ENCODE peak calls at places on chromosome 1, in nine cellular contexts. One of them, this sample, is unnamed.

GRCh38 chr1:205028954-205029353 is 14.1 kb upstream of the CNTN2 start:
- DNase-seq in left ventricle myocardium inferior: no peak
- DNase-seq in cardiac muscle cell: no peak
- DNase-seq in naive thymus-derived CD4-positive, alpha-beta T cell: no peak
- DNase-seq in small intestine: no peak
- DNase-seq in upper lobe of right lung: no peak
- DNase-seq in iPS DF 6.9: no peak
- DNase-seq in A549: no peak
- DNase-seq in breast epithelium: no peak
- DNase-seq in this sample: no peak

GRCh38 chr1:175072131-175072941 is 4.7 kb downstream of the TNN start:
- DNase-seq in upper lobe of right lung: no peak
- DNase-seq in small intestine: no peak
- DNase-seq in breast epithelium: no peak
- DNase-seq in left ventricle myocardium inferior: peak; percentile 40
- DNase-seq in cardiac muscle cell: peak; percentile 9
- DNase-seq in A549: no peak
- DNase-seq in iPS DF 6.9: no peak
- DNase-seq in naive thymus-derived CD4-positive, alpha-beta T cell: no peak
- DNase-seq in this sample: no peak

GRCh38 chr1:242842094-242842493 is 317.6 kb upstream of the PLD5 start:
- DNase-seq in small intestine: no peak
- DNase-seq in breast epithelium: no peak
- DNase-seq in iPS DF 6.9: no peak
- DNase-seq in cardiac muscle cell: peak; percentile 30
- DNase-seq in upper lobe of right lung: no peak
- DNase-seq in A549: no peak
- DNase-seq in left ventricle myocardium inferior: no peak
- DNase-seq in naive thymus-derived CD4-positive, alpha-beta T cell: no peak
- DNase-seq in this sample: no peak

GRCh38 chr1:31984419-31985347 is 29.0 kb upstream of the KHDRBS1 start:
- DNase-seq in upper lobe of right lung: no peak
- DNase-seq in small intestine: no peak
- DNase-seq in A549: no peak
- DNase-seq in cardiac muscle cell: peak; percentile 29
- DNase-seq in naive thymus-derived CD4-positive, alpha-beta T cell: no peak
- DNase-seq in iPS DF 6.9: no peak
- DNase-seq in breast epithelium: no peak
- DNase-seq in left ventricle myocardium inferior: no peak
- DNase-seq in this sample: no peak

GRCh38 chr1:220528049-220528678 is at the start of gene MARK1:
- DNase-seq in A549: peak; percentile 31
- DNase-seq in naive thymus-derived CD4-positive, alpha-beta T cell: no peak
- DNase-seq in left ventricle myocardium inferior: peak; percentile 84
- DNase-seq in breast epithelium: no peak
- DNase-seq in small intestine: peak; percentile 31
- DNase-seq in iPS DF 6.9: no peak
- DNase-seq in cardiac muscle cell: peak; percentile 89
- DNase-seq in upper lobe of right lung: peak; percentile 68
- DNase-seq in this sample: peak; percentile 73

GRCh38 chr1:111813440-111814304 is 58.0 kb downstream of the DDX20 start:
- DNase-seq in upper lobe of right lung: no peak
- DNase-seq in breast epithelium: no peak
- DNase-seq in small intestine: no peak
- DNase-seq in naive thymus-derived CD4-positive, alpha-beta T cell: no peak
- DNase-seq in cardiac muscle cell: no peak
- DNase-seq in left ventricle myocardium inferior: no peak
- DNase-seq in iPS DF 6.9: no peak
- DNase-seq in A549: no peak
- DNase-seq in this sample: no peak

GRCh38 chr1:72003092-72003491 is 279.2 kb downstream of the NEGR1 start:
- DNase-seq in iPS DF 6.9: no peak
- DNase-seq in small intestine: no peak
- DNase-seq in naive thymus-derived CD4-positive, alpha-beta T cell: no peak
- DNase-seq in breast epithelium: no peak
- DNase-seq in A549: no peak
- DNase-seq in upper lobe of right lung: no peak
- DNase-seq in cardiac muscle cell: no peak
- DNase-seq in left ventricle myocardium inferior: no peak
- DNase-seq in this sample: no peak

GRCh38 chr1:43123031-43123430 is 49.1 kb downstream of the EBNA1BP2 start:
- DNase-seq in A549: no peak
- DNase-seq in small intestine: no peak
- DNase-seq in naive thymus-derived CD4-positive, alpha-beta T cell: no peak
- DNase-seq in upper lobe of right lung: no peak
- DNase-seq in left ventricle myocardium inferior: no peak
- DNase-seq in cardiac muscle cell: no peak
- DNase-seq in breast epithelium: no peak
- DNase-seq in iPS DF 6.9: no peak
- DNase-seq in this sample: no peak

GRCh38 chr1:26429741-26430140 is 2.4 kb upstream of the DHDDS start:
- DNase-seq in upper lobe of right lung: no peak
- DNase-seq in iPS DF 6.9: no peak
- DNase-seq in cardiac muscle cell: no peak
- DNase-seq in small intestine: no peak
- DNase-seq in left ventricle myocardium inferior: no peak
- DNase-seq in A549: no peak
- DNase-seq in naive thymus-derived CD4-positive, alpha-beta T cell: no peak
- DNase-seq in breast epithelium: no peak
- DNase-seq in this sample: no peak

GRCh38 chr1:39507230-39507928 is 15.9 kb downstream of the BMP8A start:
- DNase-seq in small intestine: no peak
- DNase-seq in iPS DF 6.9: no peak
- DNase-seq in A549: no peak
- DNase-seq in breast epithelium: no peak
- DNase-seq in upper lobe of right lung: no peak
- DNase-seq in left ventricle myocardium inferior: no peak
- DNase-seq in cardiac muscle cell: peak; percentile 28
- DNase-seq in naive thymus-derived CD4-positive, alpha-beta T cell: no peak
- DNase-seq in this sample: no peak

GRCh38 chr1:20233394-20233793 is 47.1 kb upstream of the PLA2G2C start:
- DNase-seq in left ventricle myocardium inferior: no peak
- DNase-seq in small intestine: peak; percentile 41
- DNase-seq in A549: no peak
- DNase-seq in cardiac muscle cell: no peak
- DNase-seq in upper lobe of right lung: no peak
- DNase-seq in naive thymus-derived CD4-positive, alpha-beta T cell: no peak
- DNase-seq in breast epithelium: no peak
- DNase-seq in iPS DF 6.9: no peak
- DNase-seq in this sample: no peak

GRCh38 chr1:59669752-59670312 is 144.9 kb upstream of the HOOK1 start:
- DNase-seq in upper lobe of right lung: no peak
- DNase-seq in small intestine: no peak
- DNase-seq in cardiac muscle cell: peak; percentile 26
- DNase-seq in naive thymus-derived CD4-positive, alpha-beta T cell: no peak
- DNase-seq in breast epithelium: no peak
- DNase-seq in iPS DF 6.9: no peak
- DNase-seq in left ventricle myocardium inferior: peak; percentile 53
- DNase-seq in A549: no peak
- DNase-seq in this sample: no peak

GRCh38 chr1:91622586-91622985 is 121.9 kb downstream of the CDC7 start:
- DNase-seq in breast epithelium: no peak
- DNase-seq in small intestine: no peak
- DNase-seq in cardiac muscle cell: no peak
- DNase-seq in A549: no peak
- DNase-seq in naive thymus-derived CD4-positive, alpha-beta T cell: no peak
- DNase-seq in left ventricle myocardium inferior: peak; percentile 33
- DNase-seq in upper lobe of right lung: no peak
- DNase-seq in iPS DF 6.9: no peak
- DNase-seq in this sample: peak; percentile 68

GRCh38 chr1:217528271-217528670 is 102.6 kb downstream of the GPATCH2 start:
- DNase-seq in small intestine: no peak
- DNase-seq in iPS DF 6.9: no peak
- DNase-seq in breast epithelium: no peak
- DNase-seq in naive thymus-derived CD4-positive, alpha-beta T cell: no peak
- DNase-seq in left ventricle myocardium inferior: no peak
- DNase-seq in upper lobe of right lung: no peak
- DNase-seq in A549: no peak
- DNase-seq in cardiac muscle cell: no peak
- DNase-seq in this sample: no peak

GRCh38 chr1:230699716-230700115 is 14.2 kb downstream of the AGT start:
- DNase-seq in cardiac muscle cell: no peak
- DNase-seq in naive thymus-derived CD4-positive, alpha-beta T cell: no peak
- DNase-seq in A549: no peak
- DNase-seq in small intestine: no peak
- DNase-seq in iPS DF 6.9: no peak
- DNase-seq in upper lobe of right lung: no peak
- DNase-seq in left ventricle myocardium inferior: no peak
- DNase-seq in breast epithelium: no peak
- DNase-seq in this sample: no peak

GRCh38 chr1:230701895-230702768 is 11.8 kb downstream of the AGT start:
- DNase-seq in left ventricle myocardium inferior: no peak
- DNase-seq in naive thymus-derived CD4-positive, alpha-beta T cell: no peak
- DNase-seq in A549: no peak
- DNase-seq in cardiac muscle cell: no peak
- DNase-seq in breast epithelium: no peak
- DNase-seq in iPS DF 6.9: no peak
- DNase-seq in small intestine: peak; percentile 9
- DNase-seq in upper lobe of right lung: no peak
- DNase-seq in this sample: no peak

GRCh38 chr1:230700132-230700531 is 13.8 kb downstream of the AGT start:
- DNase-seq in A549: no peak
- DNase-seq in cardiac muscle cell: no peak
- DNase-seq in left ventricle myocardium inferior: no peak
- DNase-seq in breast epithelium: no peak
- DNase-seq in upper lobe of right lung: no peak
- DNase-seq in naive thymus-derived CD4-positive, alpha-beta T cell: no peak
- DNase-seq in small intestine: no peak
- DNase-seq in iPS DF 6.9: no peak
- DNase-seq in this sample: no peak

GRCh38 chr1:230702934-230703678 is 10.8 kb downstream of the AGT start:
- DNase-seq in upper lobe of right lung: no peak
- DNase-seq in A549: no peak
- DNase-seq in iPS DF 6.9: no peak
- DNase-seq in cardiac muscle cell: no peak
- DNase-seq in breast epithelium: no peak
- DNase-seq in naive thymus-derived CD4-positive, alpha-beta T cell: no peak
- DNase-seq in small intestine: peak; percentile 38
- DNase-seq in left ventricle myocardium inferior: no peak
- DNase-seq in this sample: no peak

GRCh38 chr1:230701434-230701833 is 12.5 kb downstream of the AGT start:
- DNase-seq in cardiac muscle cell: no peak
- DNase-seq in naive thymus-derived CD4-positive, alpha-beta T cell: no peak
- DNase-seq in iPS DF 6.9: no peak
- DNase-seq in breast epithelium: no peak
- DNase-seq in A549: no peak
- DNase-seq in small intestine: no peak
- DNase-seq in left ventricle myocardium inferior: no peak
- DNase-seq in upper lobe of right lung: no peak
- DNase-seq in this sample: no peak
- H3K4me3 ChIP-seq in cardiac muscle cell: no peak overlapping the region
- H3K4me3 ChIP-seq in naive thymus-derived CD4-positive, alpha-beta T cell: no peak overlapping the region
- H3K4me3 ChIP-seq in iPS DF 6.9: no peak overlapping the region
- H3K4me3 ChIP-seq in breast epithelium: no peak overlapping the region
- H3K4me3 ChIP-seq in A549: no peak overlapping the region
- H3K4me3 ChIP-seq in small intestine: no peak overlapping the region
- H3K4me3 ChIP-seq in left ventricle myocardium inferior: no peak overlapping the region
- H3K4me3 ChIP-seq in upper lobe of right lung: no peak overlapping the region
- H3K4me3 ChIP-seq in this sample: no peak overlapping the region

DNA sequence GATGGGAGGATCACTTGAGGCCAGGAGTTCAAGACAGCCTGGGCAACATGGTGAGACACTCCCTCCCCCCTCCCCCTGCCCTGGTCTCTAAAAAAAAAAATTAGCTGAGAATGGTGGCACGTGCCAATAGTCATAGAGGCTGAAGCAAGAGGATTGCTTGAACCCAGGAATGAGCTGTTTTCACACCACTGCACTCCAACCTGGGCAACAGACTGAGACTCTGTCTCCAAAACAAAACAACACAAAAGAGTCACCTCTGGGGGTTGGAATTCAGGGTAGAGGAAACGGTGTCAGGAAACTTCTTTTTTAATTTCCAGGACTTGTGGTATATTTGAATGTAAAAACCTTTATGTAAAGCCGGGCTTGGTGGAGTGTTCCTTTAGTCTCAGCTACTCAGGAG is 43.2 kb downstream of the RHOU start:
- DNase-seq in small intestine: no peak
- DNase-seq in A549: no peak
- DNase-seq in naive thymus-derived CD4-positive, alpha-beta T cell: no peak
- DNase-seq in iPS DF 6.9: no peak
- DNase-seq in breast epithelium: no peak
- DNase-seq in upper lobe of right lung: no peak
- DNase-seq in left ventricle myocardium inferior: no peak
- DNase-seq in cardiac muscle cell: no peak
- DNase-seq in this sample: no peak
- H3K27ac ChIP-seq in small intestine: no peak overlapping the region
- H3K27ac ChIP-seq in A549: no peak overlapping the region
- H3K27ac ChIP-seq in naive thymus-derived CD4-positive, alpha-beta T cell: no peak overlapping the region
- H3K27ac ChIP-seq in iPS DF 6.9: no peak overlapping the region
- H3K27ac ChIP-seq in breast epithelium: no peak overlapping the region
- H3K27ac ChIP-seq in upper lobe of right lung: no peak overlapping the region
- H3K27ac ChIP-seq in left ventricle myocardium inferior: no peak overlapping the region
- H3K27ac ChIP-seq in cardiac muscle cell: no peak overlapping the region
- H3K27ac ChIP-seq in this sample: no peak overlapping the region

DNA sequence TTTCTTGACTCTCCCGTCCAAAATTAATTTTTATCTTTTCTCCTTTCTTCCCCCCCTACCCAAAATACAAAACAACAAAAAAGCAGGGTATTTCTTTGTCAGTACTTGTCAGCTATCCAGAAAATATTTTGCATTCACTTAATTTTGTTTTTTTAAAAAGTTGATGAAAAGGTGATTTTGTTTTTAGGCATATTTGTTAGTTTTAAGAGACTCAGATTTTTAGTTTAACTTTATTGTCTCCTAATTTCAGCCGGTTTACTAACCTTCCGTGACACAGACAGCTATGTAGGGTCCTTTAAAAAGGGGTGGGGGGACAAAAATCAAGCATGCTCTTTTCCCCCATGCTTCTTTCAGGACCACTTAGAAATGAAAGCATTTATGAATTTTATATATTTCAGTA is 1.5 kb downstream of the PBX1 start:
- DNase-seq in naive thymus-derived CD4-positive, alpha-beta T cell: no peak
- DNase-seq in upper lobe of right lung: no peak
- DNase-seq in small intestine: peak; percentile 9
- DNase-seq in left ventricle myocardium inferior: no peak
- DNase-seq in breast epithelium: no peak
- DNase-seq in iPS DF 6.9: no peak
- DNase-seq in cardiac muscle cell: no peak
- DNase-seq in A549: no peak
- DNase-seq in this sample: no peak
- H3K4me3 ChIP-seq in naive thymus-derived CD4-positive, alpha-beta T cell: no peak overlapping the region
- H3K4me3 ChIP-seq in upper lobe of right lung: peak overlapping the region; percentile 71
- H3K4me3 ChIP-seq in small intestine: peak overlapping the region; percentile 41
- H3K4me3 ChIP-seq in left ventricle myocardium inferior: peak overlapping the region; percentile 82
- H3K4me3 ChIP-seq in breast epithelium: peak overlapping the region; percentile 56
- H3K4me3 ChIP-seq in iPS DF 6.9: peak overlapping the region; percentile 58
- H3K4me3 ChIP-seq in cardiac muscle cell: peak overlapping the region; percentile 97
- H3K4me3 ChIP-seq in A549: peak overlapping the region; percentile 59
- H3K4me3 ChIP-seq in this sample: peak overlapping the region; percentile 50

GRCh38 chr1:116914667-116915066 is 5.0 kb downstream of the PTGFRN start:
- DNase-seq in iPS DF 6.9: no peak
- DNase-seq in cardiac muscle cell: no peak
- DNase-seq in breast epithelium: no peak
- DNase-seq in left ventricle myocardium inferior: no peak
- DNase-seq in small intestine: no peak
- DNase-seq in upper lobe of right lung: no peak
- DNase-seq in naive thymus-derived CD4-positive, alpha-beta T cell: no peak
- DNase-seq in A549: no peak
- DNase-seq in this sample: no peak
- H3K27ac ChIP-seq in iPS DF 6.9: no peak overlapping the region
- H3K27ac ChIP-seq in cardiac muscle cell: no peak overlapping the region
- H3K27ac ChIP-seq in breast epithelium: no peak overlapping the region
- H3K27ac ChIP-seq in left ventricle myocardium inferior: peak overlapping the region; percentile 72
- H3K27ac ChIP-seq in small intestine: peak overlapping the region; percentile 35
- H3K27ac ChIP-seq in upper lobe of right lung: no peak overlapping the region
- H3K27ac ChIP-seq in naive thymus-derived CD4-positive, alpha-beta T cell: peak overlapping the region; percentile 5
- H3K27ac ChIP-seq in A549: no peak overlapping the region
- H3K27ac ChIP-seq in this sample: peak overlapping the region; percentile 90